ENCODE peak calls at places on chromosome 10, in five cellular contexts. X is MCF 10A, N is aorta, K is DMS153, S is Peyer's patch. O is an unnamed sample.

GRCh38 chr10:78974409-78975317 is 94.1 kb upstream of the ZMIZ1 start:
- DNase-seq in X (peak; percentile 88), N (peak; percentile 90), K (peak; percentile 65), S (peak; percentile 40), O (peak; percentile 87)

GRCh38 chr10:42911359-42911758 is 128.8 kb downstream of the BMS1 start:
- DNase-seq in X (no peak), N (no peak), K (no peak), S (no peak), O (no peak)

GRCh38 chr10:65273063-65273462 is 1652.8 kb upstream of the LRRTM3 start:
- DNase-seq in X (no peak), N (no peak), K (no peak), S (no peak), O (no peak)

GRCh38 chr10:132536964-132537712 is 449 bp upstream of the INPP5A start:
- DNase-seq in X (peak; percentile 98), N (peak; percentile 100), K (peak; percentile 96), S (peak; percentile 100), O (peak; percentile 98)

GRCh38 chr10:103792547-103792946 is 62.8 kb downstream of the SH3PXD2A start:
- DNase-seq in X (no peak), N (no peak), K (peak; percentile 32), S (no peak), O (peak; percentile 28)

GRCh38 chr10:122703483-122704448 is 4.1 kb upstream of the C10orf120 start:
- DNase-seq in X (peak; percentile 80), N (peak; percentile 73), K (peak; percentile 43), S (peak; percentile 20), O (peak; percentile 86)

GRCh38 chr10:27742926-27743735 is 2.5 kb downstream of the MKX start:
- DNase-seq in X (no peak), N (peak; percentile 59), K (no peak), S (no peak), O (peak; percentile 79)

GRCh38 chr10:86971146-86971991 is 3.1 kb downstream of the ADIRF start:
- DNase-seq in X (peak; percentile 92), N (peak; percentile 93), K (peak; percentile 65), S (peak; percentile 83), O (peak; percentile 93)

GRCh38 chr10:91742189-91742588 is 56.0 kb upstream of the TNKS2 start:
- DNase-seq in X (no peak), N (no peak), K (no peak), S (no peak), O (no peak)

GRCh38 chr10:48302515-48303476 is 3.7 kb upstream of the MAPK8 start:
- DNase-seq in X (no peak), N (no peak), K (no peak), S (no peak), O (no peak)

GRCh38 chr10:13439771-13440708 is 88.8 kb downstream of the BEND7 start:
- DNase-seq in X (peak; percentile 53), N (peak; percentile 61), K (no peak), S (peak; percentile 55), O (peak; percentile 85)

GRCh38 chr10:59227136-59227673 is 50.8 kb downstream of the PHYHIPL start:
- DNase-seq in X (peak; percentile 9), N (no peak), K (no peak), S (no peak), O (peak; percentile 7)

GRCh38 chr10:88065384-88066049 is 202.1 kb downstream of the PTEN start:
- DNase-seq in X (no peak), N (no peak), K (no peak), S (no peak), O (no peak)